ENCODE peak calls at places on chromosomes 5 and 9, in ten cellular contexts. One of them, this sample, is unnamed.

GRCh38 chr5:37111426-37112382 is 137.5 kb downstream of the CPLANE1 start:
- DNase-seq in cardiac fibroblast: no peak
- DNase-seq in AG10803: no peak
- DNase-seq in type B pancreatic cell: no peak
- DNase-seq in transverse colon: no peak
- DNase-seq in mesothelial cell of epicardium: no peak
- DNase-seq in HCT116: no peak
- DNase-seq in retinal pigment epithelial cell: no peak
- DNase-seq in foreskin fibroblast: no peak
- DNase-seq in PC-3: no peak
- DNase-seq in this sample: no peak

GRCh38 chr5:112388010-112388553 is 31.0 kb downstream of the EPB41L4A start:
- DNase-seq in foreskin fibroblast: no peak
- DNase-seq in transverse colon: no peak
- DNase-seq in type B pancreatic cell: no peak
- DNase-seq in cardiac fibroblast: no peak
- DNase-seq in HCT116: no peak
- DNase-seq in PC-3: no peak
- DNase-seq in AG10803: no peak
- DNase-seq in mesothelial cell of epicardium: no peak
- DNase-seq in retinal pigment epithelial cell: no peak
- DNase-seq in this sample: no peak

GRCh38 chr5:151156732-151157402 is 712 bp downstream of the ANXA6 start:
- DNase-seq in type B pancreatic cell: no peak
- DNase-seq in foreskin fibroblast: no peak
- DNase-seq in PC-3: no peak
- DNase-seq in AG10803: peak; percentile 20
- DNase-seq in cardiac fibroblast: peak; percentile 29
- DNase-seq in mesothelial cell of epicardium: no peak
- DNase-seq in retinal pigment epithelial cell: no peak
- DNase-seq in transverse colon: no peak
- DNase-seq in HCT116: no peak
- DNase-seq in this sample: no peak

GRCh38 chr5:31036407-31036806 is 157.1 kb upstream of the CDH6 start:
- DNase-seq in AG10803: no peak
- DNase-seq in mesothelial cell of epicardium: no peak
- DNase-seq in HCT116: no peak
- DNase-seq in cardiac fibroblast: peak; percentile 44
- DNase-seq in type B pancreatic cell: no peak
- DNase-seq in PC-3: peak; percentile 73
- DNase-seq in foreskin fibroblast: no peak
- DNase-seq in transverse colon: no peak
- DNase-seq in retinal pigment epithelial cell: peak; percentile 51
- DNase-seq in this sample: no peak

GRCh38 chr5:3277590-3278196 is 317.9 kb upstream of the IRX1 start:
- DNase-seq in retinal pigment epithelial cell: no peak
- DNase-seq in mesothelial cell of epicardium: no peak
- DNase-seq in cardiac fibroblast: no peak
- DNase-seq in HCT116: no peak
- DNase-seq in PC-3: no peak
- DNase-seq in AG10803: no peak
- DNase-seq in foreskin fibroblast: no peak
- DNase-seq in transverse colon: no peak
- DNase-seq in type B pancreatic cell: no peak
- DNase-seq in this sample: no peak

GRCh38 chr9:124215956-124216355 is 41.8 kb upstream of the NEK6 start:
- DNase-seq in transverse colon: no peak
- DNase-seq in AG10803: no peak
- DNase-seq in mesothelial cell of epicardium: no peak
- DNase-seq in cardiac fibroblast: no peak
- DNase-seq in foreskin fibroblast: no peak
- DNase-seq in retinal pigment epithelial cell: no peak
- DNase-seq in PC-3: no peak
- DNase-seq in HCT116: no peak
- DNase-seq in type B pancreatic cell: no peak
- DNase-seq in this sample: no peak

GRCh38 chr5:1034421-1034905 is 25.9 kb downstream of the NKD2 start:
- DNase-seq in type B pancreatic cell: no peak
- DNase-seq in PC-3: no peak
- DNase-seq in HCT116: no peak
- DNase-seq in AG10803: no peak
- DNase-seq in cardiac fibroblast: no peak
- DNase-seq in mesothelial cell of epicardium: no peak
- DNase-seq in retinal pigment epithelial cell: no peak
- DNase-seq in transverse colon: no peak
- DNase-seq in foreskin fibroblast: no peak
- DNase-seq in this sample: no peak

GRCh38 chr5:132003170-132003744 is 8.2 kb downstream of the ACSL6 start:
- DNase-seq in foreskin fibroblast: no peak
- DNase-seq in cardiac fibroblast: peak; percentile 44
- DNase-seq in transverse colon: no peak
- DNase-seq in HCT116: no peak
- DNase-seq in type B pancreatic cell: no peak
- DNase-seq in PC-3: no peak
- DNase-seq in mesothelial cell of epicardium: no peak
- DNase-seq in AG10803: peak; percentile 3
- DNase-seq in retinal pigment epithelial cell: peak; percentile 14
- DNase-seq in this sample: no peak

GRCh38 chr5:113053614-113054013 is 77.0 kb downstream of the DCP2 start:
- DNase-seq in foreskin fibroblast: no peak
- DNase-seq in PC-3: no peak
- DNase-seq in mesothelial cell of epicardium: no peak
- DNase-seq in transverse colon: no peak
- DNase-seq in HCT116: no peak
- DNase-seq in AG10803: no peak
- DNase-seq in retinal pigment epithelial cell: no peak
- DNase-seq in cardiac fibroblast: peak; percentile 87
- DNase-seq in type B pancreatic cell: no peak
- DNase-seq in this sample: no peak

GRCh38 chr5:118921946-118922345 is 66.4 kb downstream of the DTWD2 start:
- DNase-seq in type B pancreatic cell: no peak
- DNase-seq in HCT116: no peak
- DNase-seq in transverse colon: no peak
- DNase-seq in AG10803: no peak
- DNase-seq in cardiac fibroblast: peak; percentile 2
- DNase-seq in foreskin fibroblast: no peak
- DNase-seq in mesothelial cell of epicardium: no peak
- DNase-seq in PC-3: no peak
- DNase-seq in retinal pigment epithelial cell: no peak
- DNase-seq in this sample: no peak

GRCh38 chr5:147017191-147017590 is 138.6 kb upstream of the PPP2R2B start:
- DNase-seq in retinal pigment epithelial cell: no peak
- DNase-seq in HCT116: no peak
- DNase-seq in foreskin fibroblast: no peak
- DNase-seq in transverse colon: no peak
- DNase-seq in type B pancreatic cell: no peak
- DNase-seq in PC-3: no peak
- DNase-seq in AG10803: no peak
- DNase-seq in cardiac fibroblast: no peak
- DNase-seq in mesothelial cell of epicardium: no peak
- DNase-seq in this sample: no peak

DNA sequence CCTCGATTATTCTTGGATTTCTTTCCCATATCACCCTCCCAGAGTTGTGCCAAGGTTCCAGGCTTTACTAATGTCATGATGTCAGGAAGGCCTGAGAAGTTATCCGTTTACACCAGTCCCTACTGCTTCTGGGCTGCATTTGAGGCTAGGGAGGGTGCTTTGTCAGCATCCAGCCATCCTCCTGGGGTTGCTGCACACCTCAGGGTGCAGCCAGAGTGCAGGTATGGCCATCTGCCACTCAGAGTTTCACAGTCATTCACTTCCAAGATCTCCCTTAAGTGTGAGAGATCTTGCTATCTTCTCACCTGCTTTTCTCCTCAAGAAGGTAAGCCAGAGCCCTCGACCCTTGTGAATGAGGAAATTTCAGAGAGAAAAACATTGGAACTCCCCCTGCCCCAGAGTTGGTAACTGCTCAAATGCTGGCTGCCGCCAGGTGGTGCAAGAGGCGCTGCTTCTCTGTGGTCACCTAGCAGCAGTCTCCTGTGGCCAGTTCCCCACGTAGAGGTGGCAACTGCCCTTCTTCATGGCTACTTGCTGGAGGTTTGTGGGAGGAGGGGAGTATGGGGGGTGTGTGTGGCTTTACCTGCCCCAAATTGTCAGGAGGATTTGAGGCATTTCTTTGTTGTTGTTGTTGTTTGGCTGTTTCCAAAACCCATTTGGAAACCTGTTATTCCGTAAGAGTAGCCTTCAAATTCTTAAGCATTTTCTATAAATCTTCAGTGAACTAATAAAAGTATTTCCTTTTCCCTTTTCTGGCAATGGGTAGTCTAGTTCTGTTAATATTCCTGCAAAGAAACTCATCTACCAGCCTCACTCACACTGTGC is 259.6 kb upstream of the DMRT1 start:
- DNase-seq in HCT116: peak; percentile 2
- DNase-seq in transverse colon: no peak
- DNase-seq in cardiac fibroblast: no peak
- DNase-seq in retinal pigment epithelial cell: no peak
- DNase-seq in type B pancreatic cell: no peak
- DNase-seq in mesothelial cell of epicardium: no peak
- DNase-seq in AG10803: no peak
- DNase-seq in PC-3: peak; percentile 15
- DNase-seq in foreskin fibroblast: no peak
- DNase-seq in this sample: no peak
- TF ChIP-seq CTCF in HCT116: peak; percentile 60
- TF ChIP-seq CTCF in transverse colon: no peak
- TF ChIP-seq CTCF in cardiac fibroblast: no peak
- TF ChIP-seq CTCF in retinal pigment epithelial cell: no peak
- TF ChIP-seq CTCF in type B pancreatic cell: peak; percentile 65
- TF ChIP-seq CTCF in mesothelial cell of epicardium: peak; percentile 40
- TF ChIP-seq CTCF in AG10803: peak; percentile 32
- TF ChIP-seq CTCF in PC-3: peak; percentile 39
- TF ChIP-seq CTCF in foreskin fibroblast: peak; percentile 26
- TF ChIP-seq CTCF in this sample: peak; percentile 38

DNA sequence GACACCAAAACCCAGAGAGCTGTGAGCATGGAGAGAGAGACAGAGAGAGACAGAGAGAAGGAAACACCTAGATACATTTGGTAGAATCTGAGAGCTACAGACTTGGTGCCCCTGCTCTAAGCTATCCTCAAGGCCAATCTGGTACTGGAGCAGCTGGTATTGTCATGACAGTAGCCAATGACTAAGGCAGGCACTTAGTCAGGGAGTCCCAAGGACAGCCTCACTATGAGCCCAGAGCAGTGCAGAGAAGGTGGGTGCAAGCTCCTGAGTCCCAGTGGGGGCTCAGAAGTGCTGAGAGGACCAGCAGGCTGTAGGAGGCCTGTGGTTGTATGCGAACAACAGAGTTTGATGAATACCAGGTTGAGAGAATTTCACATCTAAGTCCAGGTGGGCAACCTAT is 300.4 kb upstream of the ZNF608 start:
- DNase-seq in AG10803: no peak
- DNase-seq in PC-3: no peak
- DNase-seq in mesothelial cell of epicardium: no peak
- DNase-seq in transverse colon: no peak
- DNase-seq in retinal pigment epithelial cell: no peak
- DNase-seq in HCT116: no peak
- DNase-seq in cardiac fibroblast: no peak
- DNase-seq in type B pancreatic cell: no peak
- DNase-seq in foreskin fibroblast: no peak
- DNase-seq in this sample: no peak
- TF ChIP-seq CTCF in AG10803: no peak
- TF ChIP-seq CTCF in PC-3: no peak
- TF ChIP-seq CTCF in mesothelial cell of epicardium: no peak
- TF ChIP-seq CTCF in transverse colon: no peak
- TF ChIP-seq CTCF in retinal pigment epithelial cell: no peak
- TF ChIP-seq CTCF in HCT116: no peak
- TF ChIP-seq CTCF in cardiac fibroblast: no peak
- TF ChIP-seq CTCF in type B pancreatic cell: no peak
- TF ChIP-seq CTCF in foreskin fibroblast: no peak
- TF ChIP-seq CTCF in this sample: no peak

GRCh38 chr9:25681270-25681669 is 3.0 kb upstream of the TUSC1 start:
- DNase-seq in PC-3: peak; percentile 7
- DNase-seq in AG10803: peak; percentile 53
- DNase-seq in mesothelial cell of epicardium: no peak
- DNase-seq in cardiac fibroblast: peak; percentile 78
- DNase-seq in HCT116: no peak
- DNase-seq in foreskin fibroblast: no peak
- DNase-seq in retinal pigment epithelial cell: no peak
- DNase-seq in type B pancreatic cell: no peak
- DNase-seq in transverse colon: no peak
- DNase-seq in this sample: no peak

GRCh38 chr9:25678846-25679360 is 659 bp upstream of the TUSC1 start:
- DNase-seq in foreskin fibroblast: no peak
- DNase-seq in AG10803: no peak
- DNase-seq in retinal pigment epithelial cell: no peak
- DNase-seq in type B pancreatic cell: no peak
- DNase-seq in PC-3: no peak
- DNase-seq in HCT116: no peak
- DNase-seq in mesothelial cell of epicardium: no peak
- DNase-seq in cardiac fibroblast: no peak
- DNase-seq in transverse colon: no peak
- DNase-seq in this sample: no peak

GRCh38 chr9:25677301-25678146 is 720 bp downstream of the TUSC1 start:
- DNase-seq in HCT116: no peak
- DNase-seq in retinal pigment epithelial cell: no peak
- DNase-seq in type B pancreatic cell: no peak
- DNase-seq in transverse colon: peak; percentile 90
- DNase-seq in AG10803: peak; percentile 78
- DNase-seq in mesothelial cell of epicardium: no peak
- DNase-seq in PC-3: peak; percentile 66
- DNase-seq in foreskin fibroblast: peak; percentile 35
- DNase-seq in cardiac fibroblast: peak; percentile 85
- DNase-seq in this sample: no peak

DNA sequence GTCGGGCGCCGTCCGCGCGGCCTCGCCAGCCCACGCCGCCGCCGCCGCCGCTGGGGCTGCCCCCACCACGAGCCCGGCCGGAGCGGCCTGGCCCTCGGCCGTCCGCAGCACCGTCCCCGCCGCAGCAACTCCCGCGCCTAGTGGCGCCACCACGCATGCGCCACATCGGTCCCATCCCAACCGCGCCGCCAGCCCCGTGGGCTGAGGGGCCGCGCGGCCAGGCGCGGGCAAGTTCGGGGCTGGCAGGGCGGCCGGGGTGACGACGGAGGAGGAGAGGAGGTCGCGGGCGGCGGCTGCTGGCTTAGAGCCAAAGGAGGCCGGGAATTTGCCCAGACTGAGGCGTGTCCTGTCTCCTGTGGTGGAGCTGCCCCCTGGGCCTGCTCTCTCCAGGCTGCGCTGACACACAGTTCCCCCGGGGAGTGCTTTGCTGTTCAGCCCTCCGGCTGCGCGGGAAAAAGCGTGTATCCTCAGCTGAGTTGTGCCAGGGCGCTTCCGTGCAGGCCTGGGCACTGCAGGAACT is at the start of gene TUSC1:
- DNase-seq in foreskin fibroblast: peak; percentile 41
- DNase-seq in PC-3: peak; percentile 72
- DNase-seq in mesothelial cell of epicardium: no peak
- DNase-seq in retinal pigment epithelial cell: no peak
- DNase-seq in transverse colon: peak; percentile 84
- DNase-seq in HCT116: no peak
- DNase-seq in cardiac fibroblast: peak; percentile 88
- DNase-seq in AG10803: peak; percentile 83
- DNase-seq in type B pancreatic cell: no peak
- DNase-seq in this sample: no peak
- TF ChIP-seq CTCF in foreskin fibroblast: no peak
- TF ChIP-seq CTCF in PC-3: no peak
- TF ChIP-seq CTCF in mesothelial cell of epicardium: no peak
- TF ChIP-seq CTCF in retinal pigment epithelial cell: no peak
- TF ChIP-seq CTCF in transverse colon: no peak
- TF ChIP-seq CTCF in HCT116: no peak
- TF ChIP-seq CTCF in cardiac fibroblast: no peak
- TF ChIP-seq CTCF in AG10803: no peak
- TF ChIP-seq CTCF in type B pancreatic cell: no peak
- TF ChIP-seq CTCF in this sample: no peak

GRCh38 chr5:16803831-16804230 is 132.3 kb downstream of the MYO10 start:
- DNase-seq in type B pancreatic cell: no peak
- DNase-seq in transverse colon: no peak
- DNase-seq in PC-3: no peak
- DNase-seq in HCT116: peak; percentile 80
- DNase-seq in cardiac fibroblast: no peak
- DNase-seq in retinal pigment epithelial cell: no peak
- DNase-seq in foreskin fibroblast: no peak
- DNase-seq in mesothelial cell of epicardium: no peak
- DNase-seq in AG10803: no peak
- DNase-seq in this sample: no peak
- TF ChIP-seq CTCF in type B pancreatic cell: no peak
- TF ChIP-seq CTCF in transverse colon: no peak
- TF ChIP-seq CTCF in PC-3: no peak
- TF ChIP-seq CTCF in HCT116: peak; percentile 26
- TF ChIP-seq CTCF in cardiac fibroblast: no peak
- TF ChIP-seq CTCF in retinal pigment epithelial cell: no peak
- TF ChIP-seq CTCF in foreskin fibroblast: no peak
- TF ChIP-seq CTCF in mesothelial cell of epicardium: no peak
- TF ChIP-seq CTCF in AG10803: no peak
- TF ChIP-seq CTCF in this sample: no peak

This sample was measured in osteocyte.